ENCODE peak calls at places on chromosomes 11 and 22, in five cellular contexts. Y, P, M, D and C are unnamed samples.

GRCh38 chr11:7907121-7907520 is 23.9 kb downstream of the OR10A6 start:
- DNase-seq in M (no peak), Y (no peak), P (no peak), D (no peak), C (no peak)

GRCh38 chr11:34492806-34493414 is 20.7 kb downstream of the ELF5 start:
- DNase-seq in Y (peak), D (peak), M (peak), P (peak), C (peak)

GRCh38 chr11:47498584-47499152 is 49.7 kb upstream of the RAPSN start:
- DNase-seq in M (no peak), Y (no peak), D (no peak), P (no peak), C (no peak)

GRCh38 chr11:62664405-62665074 is 470 bp downstream of the C11orf98 start:
- DNase-seq in D (peak), M (peak), Y (no peak), P (peak), C (no peak)

GRCh38 chr11:125072210-125072960 is 9.3 kb downstream of the SLC37A2 start:
- DNase-seq in D (no peak), M (peak), P (no peak), Y (no peak), C (peak)

GRCh38 chr11:66561975-66562248 is 6.5 kb downstream of the CTSF start:
- DNase-seq in D (no peak), Y (no peak), M (no peak), P (no peak), C (no peak)

GRCh38 chr11:108947654-108948570 is 283.0 kb downstream of the DDX10 start:
- DNase-seq in P (no peak), D (no peak), M (no peak), Y (no peak), C (no peak)

GRCh38 chr11:126997641-126998040 is 2.9 kb downstream of the KIRREL3 start:
- DNase-seq in D (no peak), M (no peak), P (no peak), Y (no peak), C (no peak)

GRCh38 chr11:14643697-14644395 is at the start of gene PDE3B:
- DNase-seq in P (peak), D (peak), Y (peak), M (peak), C (peak)

GRCh38 chr11:346529-346928 is 22.8 kb upstream of the B4GALNT4 start:
- DNase-seq in M (no peak), Y (no peak), D (no peak), P (no peak), C (no peak)

GRCh38 chr11:34850339-34850738 is 65.8 kb downstream of the APIP start:
- DNase-seq in P (no peak), D (peak), Y (no peak), M (no peak), C (no peak)

GRCh38 chr11:126764221-126764620 is 236.3 kb downstream of the KIRREL3 start:
- DNase-seq in D (no peak), Y (no peak), P (no peak), M (no peak), C (no peak)

GRCh38 chr11:120102862-120103118 is 35.1 kb downstream of the TRIM29 start:
- DNase-seq in P (no peak), Y (no peak), D (no peak), M (no peak), C (no peak)

GRCh38 chr11:12275818-12276217 is 101.6 kb upstream of the PARVA start:
- DNase-seq in D (no peak), Y (no peak), P (no peak), M (no peak), C (no peak)

GRCh38 chr11:103850419-103851165 is 185.8 kb upstream of the DDI1 start:
- DNase-seq in P (no peak), M (no peak), Y (no peak), D (no peak), C (no peak)

GRCh38 chr11:114426280-114426679 is 13.0 kb upstream of the REXO2 start:
- DNase-seq in Y (no peak), P (no peak), M (no peak), D (no peak), C (no peak)

GRCh38 chr11:79493555-79494171 is 52.8 kb upstream of the TENM4 start:
- DNase-seq in D (peak), M (peak), Y (peak), P (peak), C (peak)

GRCh38 chr11:12989428-12990242 is 19.5 kb upstream of the RASSF10 start:
- DNase-seq in P (no peak), Y (no peak), M (no peak), D (peak), C (no peak)

GRCh38 chr11:75423721-75424120 is 9.3 kb downstream of the KLHL35 start:
- DNase-seq in D (no peak), M (no peak), P (no peak), Y (no peak), C (no peak)

GRCh38 chr22:48705917-48706605 is 1121.6 kb downstream of the BRD1 start:
- DNase-seq in M (no peak), D (no peak), Y (no peak), P (no peak), C (no peak)

GRCh38 chr11:64241175-64241429 is 207 bp downstream of the FKBP2 start:
- DNase-seq in D (no peak), Y (no peak), P (no peak), M (no peak), C (no peak)

DNA sequence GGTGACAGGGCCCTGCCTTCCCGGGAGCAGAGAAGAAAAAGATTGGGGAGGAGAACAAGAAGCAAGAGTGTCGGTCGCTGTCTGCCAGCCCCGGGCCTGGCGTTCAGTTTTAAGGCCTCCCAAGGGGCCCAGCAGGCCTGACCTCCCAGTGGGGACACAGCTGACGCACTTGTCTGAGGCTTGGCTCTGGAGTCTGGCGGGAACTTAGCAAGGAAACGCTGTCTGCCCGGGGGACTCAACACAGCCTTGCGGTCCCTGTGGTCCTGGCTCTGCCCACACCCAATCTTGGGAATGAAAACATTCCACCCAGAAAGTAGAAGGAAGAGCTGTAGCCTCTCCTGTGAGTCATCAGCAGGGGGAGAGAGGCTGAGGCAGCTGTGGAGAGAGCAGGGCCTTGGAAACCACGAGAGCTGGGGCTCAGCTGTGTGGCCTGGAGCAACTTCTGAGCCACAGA is 54.4 kb downstream of the TRAF6 start:
- DNase-seq in Y (no peak), M (no peak), P (peak), D (no peak), C (peak)
- TF ChIP-seq GABPA in Y (no peak), M (no peak), P (no peak), D (no peak), C (no peak)

GRCh38 chr11:111765984-111766833 is at the start of gene PPP2R1B:
- DNase-seq in M (peak), D (peak), Y (peak), P (peak), C (peak)

GRCh38 chr11:111762981-111763643 is 3.1 kb downstream of the PPP2R1B start:
- DNase-seq in M (no peak), P (no peak), D (no peak), Y (no peak), C (no peak)

GRCh38 chr11:111765320-111765983 is 737 bp downstream of the PPP2R1B start:
- DNase-seq in Y (no peak), P (no peak), D (no peak), M (no peak), C (no peak)

GRCh38 chr11:111762526-111762925 is 3.7 kb downstream of the PPP2R1B start:
- DNase-seq in P (no peak), D (no peak), Y (no peak), M (no peak), C (no peak)

DNA sequence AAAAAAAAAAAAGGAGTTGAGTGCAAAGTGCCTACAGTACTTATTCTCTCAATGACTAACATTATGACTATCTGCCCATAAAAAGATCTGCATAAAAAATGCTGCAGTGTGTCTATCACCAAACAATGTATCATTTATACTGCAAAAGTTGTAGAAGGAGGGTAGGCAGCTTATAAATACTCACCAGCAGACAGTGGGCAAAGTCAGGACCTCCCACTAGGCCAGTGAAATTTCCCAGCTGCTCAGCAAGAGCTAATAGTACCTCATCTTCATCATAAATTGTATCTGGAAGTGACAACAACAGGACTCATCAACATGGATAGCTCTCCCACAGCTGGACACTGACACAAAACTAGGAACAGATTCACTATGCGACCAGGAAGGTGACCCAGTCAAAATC is 1.6 kb downstream of the PPP2R1B start:
- DNase-seq in D (no peak), Y (no peak), P (no peak), M (no peak), C (no peak)
- H3K4me3 ChIP-seq in D (peak), Y (peak), P (peak), M (peak), C (no peak)

GRCh38 chr11:86175585-86175984 is 69.0 kb upstream of the EED start:
- DNase-seq in M (no peak), D (no peak), P (no peak), Y (no peak), C (no peak)

GRCh38 chr11:86177319-86177718 is 67.2 kb upstream of the EED start:
- DNase-seq in D (peak), P (no peak), Y (no peak), M (no peak), C (no peak)

GRCh38 chr11:86174101-86175046 is 70.2 kb upstream of the EED start:
- DNase-seq in M (peak), P (peak), Y (no peak), D (peak), C (no peak)

GRCh38 chr11:86179646-86180064 is 64.9 kb upstream of the EED start:
- DNase-seq in M (peak), D (no peak), P (no peak), Y (no peak), C (no peak)

GRCh38 chr11:86176165-86176884 is 68.2 kb upstream of the EED start:
- DNase-seq in D (peak), M (peak), Y (no peak), P (no peak), C (peak)
- TF ChIP-seq GABPA in D (peak), M (no peak), Y (no peak), P (no peak), C (no peak)

GRCh38 chr22:43310798-43311197 is 32.4 kb downstream of the SCUBE1 start:
- DNase-seq in M (no peak), P (no peak), Y (no peak), D (no peak), C (no peak)

GRCh38 chr22:43310311-43310710 is 32.9 kb downstream of the SCUBE1 start:
- DNase-seq in M (no peak), P (no peak), Y (no peak), D (peak), C (no peak)

GRCh38 chr22:43314611-43315010 is 28.6 kb downstream of the SCUBE1 start:
- DNase-seq in P (no peak), D (no peak), M (no peak), Y (no peak), C (no peak)

GRCh38 chr22:43313497-43314474 is 29.4 kb downstream of the SCUBE1 start:
- DNase-seq in P (no peak), D (no peak), Y (no peak), M (no peak), C (no peak)

GRCh38 chr22:43312608-43313007 is 30.6 kb downstream of the SCUBE1 start:
- DNase-seq in M (no peak), D (no peak), Y (no peak), P (no peak), C (no peak)
- H3K4me3 ChIP-seq in M (no peak), D (no peak), Y (no peak), P (no peak), C (no peak)

GRCh38 chr22:38871360-38872171 is 450 bp downstream of the CBX6 start:
- DNase-seq in D (no peak), M (no peak), Y (peak), P (no peak), C (no peak)

GRCh38 chr22:38872831-38873248 is 824 bp upstream of the CBX6 start:
- DNase-seq in Y (peak), D (peak), M (no peak), P (peak), C (no peak)

GRCh38 chr22:38872172-38872830 is at the start of gene CBX6:
- DNase-seq in P (peak), M (peak), D (peak), Y (peak), C (peak)

GRCh38 chr22:38874529-38875222 is 2.7 kb upstream of the CBX6 start:
- DNase-seq in Y (no peak), D (no peak), P (no peak), M (no peak), C (no peak)

DNA sequence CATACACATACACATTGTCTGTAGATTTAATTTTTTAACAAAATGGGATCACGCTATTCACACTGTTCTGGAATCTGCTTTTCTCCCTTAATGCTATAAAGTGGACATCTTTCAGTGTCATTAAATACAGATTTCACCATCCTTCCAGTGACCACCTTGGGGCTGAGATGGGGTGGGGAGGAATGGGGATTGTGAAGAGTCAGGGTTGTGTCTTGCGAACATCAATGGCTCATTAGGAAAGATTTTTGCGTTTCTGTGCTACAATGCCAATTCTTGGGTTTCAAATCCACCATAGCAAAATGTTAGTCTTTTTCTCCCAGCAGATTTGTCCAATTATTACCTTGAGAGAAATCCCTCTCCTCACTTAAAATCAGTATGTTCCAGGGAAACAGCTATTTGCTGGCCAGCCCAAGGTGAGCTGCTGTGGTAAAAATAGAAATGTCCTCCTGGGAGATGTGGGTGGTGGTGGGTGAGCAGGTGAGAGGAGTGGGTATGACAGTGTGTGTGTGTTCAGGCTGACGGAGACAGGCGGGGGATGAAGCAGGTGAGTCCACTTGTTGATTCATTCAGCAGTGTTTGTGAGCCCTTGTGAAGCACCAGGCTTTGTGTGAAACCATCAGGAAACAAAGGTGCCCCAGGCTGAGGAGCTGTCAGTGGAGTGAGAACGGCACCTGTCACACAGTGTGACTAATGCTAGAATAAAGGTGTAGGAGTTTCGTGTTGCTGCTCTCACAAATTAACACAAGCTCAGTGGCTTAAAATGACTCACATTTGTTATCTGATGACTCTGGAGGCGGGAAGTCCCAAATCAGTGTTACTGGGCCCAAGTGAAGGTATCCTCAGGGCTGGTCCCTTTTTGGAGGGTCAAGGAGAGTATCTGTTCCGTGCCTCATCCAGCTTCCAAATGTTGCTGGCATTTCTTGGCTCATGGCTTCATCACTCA is 1.7 kb upstream of the CBX6 start:
- DNase-seq in P (no peak), D (no peak), M (no peak), Y (peak), C (no peak)
- TF ChIP-seq GABPA in P (no peak), D (no peak), M (no peak), Y (no peak), C (no peak)

GRCh38 chr11:129800655-129801054 is 15.0 kb upstream of the TMEM45B start:
- DNase-seq in D (no peak), P (no peak), M (peak), Y (no peak), C (no peak)

GRCh38 chr11:129804012-129804411 is 11.6 kb upstream of the TMEM45B start:
- DNase-seq in D (no peak), M (no peak), Y (no peak), P (no peak), C (no peak)

GRCh38 chr11:129798212-129798611 is 17.4 kb upstream of the TMEM45B start:
- DNase-seq in M (no peak), D (no peak), Y (no peak), P (no peak), C (no peak)

GRCh38 chr11:129803533-129803932 is 12.1 kb upstream of the TMEM45B start:
- DNase-seq in M (no peak), D (no peak), P (no peak), Y (no peak), C (no peak)
- H3K4me3 ChIP-seq in M (no peak), D (no peak), P (no peak), Y (no peak), C (no peak)